ENCODE peak calls at places on chromosome 3, in ten cellular contexts. F, M, U, E, S, T, G, Z, Q and O are unnamed samples.

GRCh38 chr3:194598771-194599557 is 34.3 kb downstream of the TMEM44 start:
- DNase-seq in F (no peak), M (no peak), U (peak), E (peak), S (peak), T (no peak), G (peak), Z (peak), Q (no peak), O (no peak)

GRCh38 chr3:55169608-55170010 is 241.8 kb upstream of the LRTM1 start:
- DNase-seq in F (no peak), M (no peak), U (peak), E (peak), S (peak), T (no peak), G (peak), Z (no peak), Q (no peak), O (peak)

GRCh38 chr3:13484861-13485590 is 4.9 kb downstream of the HDAC11 start:
- DNase-seq in F (peak), M (peak), U (no peak), E (peak), S (peak), T (peak), G (no peak), Z (no peak), Q (no peak), O (peak)

GRCh38 chr3:185362850-185363661 is at the start of gene MAP3K13:
- DNase-seq in F (peak), M (peak), U (peak), E (peak), S (peak), T (peak), G (peak), Z (peak), Q (peak), O (peak)

GRCh38 chr3:159185443-159186050 is 383.7 kb downstream of the MFSD1 start:
- DNase-seq in F (no peak), M (no peak), U (no peak), E (no peak), S (no peak), T (no peak), G (no peak), Z (no peak), Q (no peak), O (no peak)

GRCh38 chr3:140053011-140053702 is 118.2 kb downstream of the CLSTN2 start:
- DNase-seq in F (peak), M (no peak), U (no peak), E (no peak), S (no peak), T (no peak), G (no peak), Z (no peak), Q (no peak), O (no peak)

GRCh38 chr3:189049458-189050231 is 122.1 kb upstream of the TPRG1 start:
- DNase-seq in F (no peak), M (no peak), U (no peak), E (no peak), S (peak), T (peak), G (no peak), Z (no peak), Q (peak), O (no peak)

GRCh38 chr3:149599236-149599635 is 58.6 kb downstream of the WWTR1 start:
- DNase-seq in F (no peak), M (peak), U (peak), E (peak), S (peak), T (no peak), G (no peak), Z (no peak), Q (no peak), O (no peak)

GRCh38 chr3:164476631-164477030 is 601.7 kb downstream of the SI start:
- DNase-seq in F (no peak), M (no peak), U (no peak), E (no peak), S (peak), T (no peak), G (no peak), Z (no peak), Q (no peak), O (no peak)

GRCh38 chr3:54122046-54122801 is at the start of gene CACNA2D3:
- DNase-seq in F (peak), M (no peak), U (no peak), E (no peak), S (no peak), T (peak), G (no peak), Z (no peak), Q (no peak), O (no peak)

GRCh38 chr3:123298903-123299302 is 97.2 kb downstream of the SEC22A start:
- DNase-seq in F (no peak), M (no peak), U (no peak), E (peak), S (peak), T (no peak), G (no peak), Z (peak), Q (no peak), O (no peak)

GRCh38 chr3:137792633-137793271 is 28.6 kb downstream of the SOX14 start:
- DNase-seq in F (peak), M (no peak), U (no peak), E (peak), S (peak), T (peak), G (no peak), Z (no peak), Q (peak), O (no peak)

GRCh38 chr3:159077860-159078259 is 276.0 kb downstream of the MFSD1 start:
- DNase-seq in F (no peak), M (no peak), U (peak), E (no peak), S (peak), T (no peak), G (peak), Z (no peak), Q (no peak), O (peak)

GRCh38 chr3:57577786-57578185 is 19.4 kb downstream of the ARF4 start:
- DNase-seq in F (no peak), M (no peak), U (no peak), E (no peak), S (no peak), T (no peak), G (no peak), Z (no peak), Q (no peak), O (no peak)

GRCh38 chr3:159950156-159950898 is 38.3 kb upstream of the IL12A start:
- DNase-seq in F (no peak), M (no peak), U (no peak), E (no peak), S (no peak), T (no peak), G (no peak), Z (no peak), Q (peak), O (no peak)

DNA sequence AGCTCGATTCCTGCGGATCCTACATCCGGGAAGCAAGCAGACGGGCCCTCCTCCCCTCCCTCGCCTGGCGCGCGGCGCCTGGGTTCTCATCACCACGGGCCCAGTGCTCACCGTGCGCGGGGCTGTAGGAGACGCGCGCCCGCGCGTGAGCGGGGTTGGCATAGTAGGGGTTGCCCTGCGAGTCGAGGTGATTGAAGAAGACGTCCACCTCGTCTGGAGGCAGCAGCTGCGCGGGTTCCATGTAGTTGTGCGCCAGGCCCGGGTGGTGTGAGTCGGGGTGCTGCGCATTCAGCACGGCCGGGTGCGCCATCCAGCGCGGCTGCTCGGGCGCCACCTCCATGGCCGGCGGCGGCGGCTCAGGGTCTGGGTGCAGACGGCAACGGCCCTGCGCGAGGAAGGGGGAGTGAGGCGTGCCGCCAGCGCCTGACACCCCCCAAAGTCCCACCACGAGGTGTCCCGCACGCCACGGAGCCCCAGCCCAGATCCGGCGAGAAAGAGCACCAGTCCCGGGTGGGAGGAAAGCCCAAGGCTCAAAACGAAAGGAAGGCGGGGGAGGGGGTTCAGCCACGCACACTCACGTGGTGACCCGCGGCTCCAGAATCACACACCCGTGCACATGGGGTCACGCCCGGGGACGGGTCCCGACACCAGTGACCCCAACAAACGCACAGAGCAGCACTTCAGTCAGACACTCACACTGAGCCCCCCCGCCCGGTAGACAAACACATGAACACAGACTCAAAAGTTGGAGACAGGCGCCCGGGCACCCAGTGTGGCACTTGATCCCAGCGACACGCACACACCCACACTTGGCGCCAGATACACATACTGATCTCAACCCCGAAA is 6.1 kb downstream of the GATA2 start:
- DNase-seq in F (no peak), M (peak), U (no peak), E (no peak), S (peak), T (peak), G (no peak), Z (no peak), Q (no peak), O (no peak)
- H3K4me3 ChIP-seq in F (no peak), M (peak), U (peak), E (peak), S (peak), T (peak), G (peak), Z (peak), Q (no peak), O (peak)

DNA sequence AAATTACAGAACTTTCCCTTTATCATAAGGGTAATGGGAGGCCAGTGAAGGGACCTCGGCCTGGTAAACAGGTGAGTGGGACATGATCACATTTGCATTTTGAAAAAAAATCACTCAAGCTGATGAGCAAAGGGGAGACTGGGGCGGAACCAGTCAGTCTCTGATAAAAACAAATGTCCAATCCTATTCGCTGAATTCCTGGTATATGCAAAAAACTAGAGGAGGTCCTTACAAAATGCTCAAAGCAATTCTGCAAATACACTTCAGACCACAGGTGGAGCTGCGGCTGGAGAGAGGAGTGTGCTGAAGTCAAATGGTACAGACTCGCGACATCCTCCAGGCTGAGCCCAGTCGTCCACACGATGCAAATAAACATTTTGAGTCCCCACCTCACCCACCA is 166.7 kb downstream of the FOXP1 start:
- DNase-seq in F (no peak), M (no peak), U (no peak), E (no peak), S (no peak), T (peak), G (no peak), Z (no peak), Q (peak), O (no peak)
- TF ChIP-seq CTCF in F (no peak), M (no peak), U (peak), E (no peak), S (no peak), T (peak), G (peak), Z (no peak), Q (peak), O (peak)

GRCh38 chr3:176359211-176359610 is 838.1 kb downstream of the TBL1XR1 start:
- DNase-seq in F (no peak), M (no peak), U (no peak), E (no peak), S (no peak), T (peak), G (no peak), Z (no peak), Q (no peak), O (no peak)
- H3K4me3 ChIP-seq in F (no peak), M (no peak), U (no peak), E (no peak), S (no peak), T (no peak), G (no peak), Z (no peak), Q (no peak), O (no peak)

GRCh38 chr3:124923833-124924232 is 10.7 kb downstream of the MUC13 start:
- DNase-seq in F (no peak), M (no peak), U (no peak), E (no peak), S (peak), T (no peak), G (no peak), Z (no peak), Q (no peak), O (no peak)
- TF ChIP-seq CTCF in F (no peak), M (no peak), U (peak), E (no peak), S (peak), T (no peak), G (peak), Z (no peak), Q (peak), O (peak)

GRCh38 chr3:46974421-46975227 is 1.9 kb downstream of the CCDC12 start:
- DNase-seq in F (no peak), M (no peak), U (no peak), E (no peak), S (no peak), T (no peak), G (no peak), Z (no peak), Q (peak), O (no peak)
- H3K4me3 ChIP-seq in F (no peak), M (no peak), U (no peak), E (no peak), S (no peak), T (peak), G (no peak), Z (peak), Q (peak), O (no peak)

DNA sequence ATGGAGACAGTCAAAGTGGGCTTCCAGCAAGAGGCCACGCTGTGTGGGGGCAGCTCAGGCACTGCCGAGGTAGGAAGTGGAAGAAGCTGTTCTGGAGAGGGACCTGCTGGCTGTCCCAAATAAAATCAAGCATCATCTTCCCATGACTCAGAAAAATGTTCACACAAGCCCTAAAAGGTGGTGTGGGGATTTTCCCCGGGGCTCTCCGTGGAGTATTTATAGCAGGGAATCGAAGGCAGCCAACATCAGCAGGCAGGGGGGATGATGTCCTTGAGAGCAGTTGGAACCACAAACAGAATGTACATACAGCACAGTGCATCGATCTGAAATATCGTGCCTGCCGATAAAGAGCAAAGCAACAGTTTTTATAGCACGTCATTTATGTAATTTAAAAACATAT is 27.6 kb downstream of the PRR23E start:
- DNase-seq in F (no peak), M (no peak), U (no peak), E (no peak), S (no peak), T (no peak), G (no peak), Z (no peak), Q (no peak), O (no peak)
- TF ChIP-seq CTCF in F (no peak), M (no peak), U (no peak), E (no peak), S (no peak), T (no peak), G (no peak), Z (no peak), Q (no peak), O (no peak)

GRCh38 chr3:18224406-18224805 is 200.7 kb downstream of the SATB1 start:
- DNase-seq in F (no peak), M (no peak), U (no peak), E (no peak), S (no peak), T (no peak), G (no peak), Z (no peak), Q (peak), O (no peak)
- H3K4me3 ChIP-seq in F (no peak), M (no peak), U (no peak), E (no peak), S (no peak), T (no peak), G (no peak), Z (no peak), Q (peak), O (no peak)

GRCh38 chr3:105764378-105765376 is 104.1 kb downstream of the CBLB start:
- DNase-seq in F (no peak), M (no peak), U (no peak), E (no peak), S (no peak), T (no peak), G (no peak), Z (no peak), Q (no peak), O (no peak)
- TF ChIP-seq CTCF in F (no peak), M (no peak), U (no peak), E (no peak), S (no peak), T (no peak), G (no peak), Z (no peak), Q (no peak), O (no peak)